ENCODE peak calls at places on chromosomes 16 and 17, in nine cellular contexts. One of them, this sample, is unnamed.

GRCh38 chr17:9837551-9838471 is 12.1 kb downstream of the GLP2R start:
- DNase-seq in kidney: no peak
- DNase-seq in lower leg skin: peak; percentile 87
- DNase-seq in endodermal cell: peak; percentile 52
- DNase-seq in upper lobe of left lung: no peak
- DNase-seq in cardiac muscle cell: peak; percentile 97
- DNase-seq in HFF-Myc: no peak
- DNase-seq in kidney epithelial cell: no peak
- DNase-seq in colonic mucosa: no peak
- DNase-seq in this sample: no peak

GRCh38 chr16:11576427-11577289 is 10.1 kb downstream of the LITAF start:
- DNase-seq in colonic mucosa: no peak
- DNase-seq in kidney: peak; percentile 52
- DNase-seq in cardiac muscle cell: no peak
- DNase-seq in kidney epithelial cell: no peak
- DNase-seq in upper lobe of left lung: peak; percentile 42
- DNase-seq in endodermal cell: no peak
- DNase-seq in HFF-Myc: no peak
- DNase-seq in lower leg skin: no peak
- DNase-seq in this sample: no peak

GRCh38 chr17:78529871-78530670 is 47.1 kb downstream of the DNAH17 start:
- DNase-seq in lower leg skin: no peak
- DNase-seq in HFF-Myc: no peak
- DNase-seq in kidney: peak; percentile 65
- DNase-seq in kidney epithelial cell: no peak
- DNase-seq in endodermal cell: peak; percentile 40
- DNase-seq in upper lobe of left lung: peak; percentile 78
- DNase-seq in cardiac muscle cell: no peak
- DNase-seq in colonic mucosa: peak; percentile 71
- DNase-seq in this sample: no peak

GRCh38 chr17:39596543-39597267 is 11.0 kb downstream of the NEUROD2 start:
- DNase-seq in endodermal cell: peak; percentile 51
- DNase-seq in HFF-Myc: no peak
- DNase-seq in cardiac muscle cell: no peak
- DNase-seq in lower leg skin: no peak
- DNase-seq in colonic mucosa: no peak
- DNase-seq in kidney epithelial cell: no peak
- DNase-seq in upper lobe of left lung: no peak
- DNase-seq in kidney: no peak
- DNase-seq in this sample: no peak

GRCh38 chr16:50744911-50745310 is 3.0 kb downstream of the CYLD start:
- DNase-seq in kidney: no peak
- DNase-seq in colonic mucosa: no peak
- DNase-seq in lower leg skin: no peak
- DNase-seq in upper lobe of left lung: no peak
- DNase-seq in kidney epithelial cell: no peak
- DNase-seq in cardiac muscle cell: no peak
- DNase-seq in HFF-Myc: no peak
- DNase-seq in endodermal cell: no peak
- DNase-seq in this sample: no peak

GRCh38 chr16:75566889-75567255 is 693 bp downstream of the GABARAPL2 start:
- DNase-seq in HFF-Myc: no peak
- DNase-seq in endodermal cell: peak; percentile 62
- DNase-seq in kidney epithelial cell: no peak
- DNase-seq in kidney: peak; percentile 75
- DNase-seq in colonic mucosa: peak; percentile 34
- DNase-seq in upper lobe of left lung: peak; percentile 28
- DNase-seq in cardiac muscle cell: no peak
- DNase-seq in lower leg skin: no peak
- DNase-seq in this sample: no peak

GRCh38 chr17:61462734-61463067 is 10.5 kb downstream of the TBX4 start:
- DNase-seq in upper lobe of left lung: no peak
- DNase-seq in kidney: no peak
- DNase-seq in lower leg skin: no peak
- DNase-seq in HFF-Myc: no peak
- DNase-seq in colonic mucosa: no peak
- DNase-seq in cardiac muscle cell: no peak
- DNase-seq in kidney epithelial cell: no peak
- DNase-seq in endodermal cell: no peak
- DNase-seq in this sample: no peak

GRCh38 chr17:8581002-8581658 is 49.4 kb downstream of the MYH10 start:
- DNase-seq in colonic mucosa: no peak
- DNase-seq in HFF-Myc: no peak
- DNase-seq in cardiac muscle cell: no peak
- DNase-seq in endodermal cell: no peak
- DNase-seq in upper lobe of left lung: no peak
- DNase-seq in kidney: no peak
- DNase-seq in kidney epithelial cell: no peak
- DNase-seq in lower leg skin: no peak
- DNase-seq in this sample: no peak

GRCh38 chr17:31093866-31094599 is 744 bp upstream of the NF1 start:
- DNase-seq in colonic mucosa: peak; percentile 65
- DNase-seq in kidney epithelial cell: no peak
- DNase-seq in upper lobe of left lung: no peak
- DNase-seq in cardiac muscle cell: no peak
- DNase-seq in lower leg skin: no peak
- DNase-seq in endodermal cell: peak; percentile 64
- DNase-seq in HFF-Myc: no peak
- DNase-seq in kidney: no peak
- DNase-seq in this sample: no peak

GRCh38 chr16:46884513-46885293 is 541 bp downstream of the GPT2 start:
- DNase-seq in HFF-Myc: no peak
- DNase-seq in kidney epithelial cell: no peak
- DNase-seq in upper lobe of left lung: no peak
- DNase-seq in colonic mucosa: no peak
- DNase-seq in kidney: no peak
- DNase-seq in cardiac muscle cell: peak; percentile 21
- DNase-seq in endodermal cell: peak; percentile 68
- DNase-seq in lower leg skin: no peak
- DNase-seq in this sample: no peak

GRCh38 chr17:13297198-13297597 is 279.4 kb upstream of the ELAC2 start:
- DNase-seq in upper lobe of left lung: no peak
- DNase-seq in lower leg skin: no peak
- DNase-seq in endodermal cell: no peak
- DNase-seq in colonic mucosa: peak; percentile 65
- DNase-seq in cardiac muscle cell: no peak
- DNase-seq in kidney: no peak
- DNase-seq in kidney epithelial cell: no peak
- DNase-seq in HFF-Myc: no peak
- DNase-seq in this sample: no peak

GRCh38 chr17:43698678-43699437 is 37.1 kb upstream of the MEOX1 start:
- DNase-seq in lower leg skin: no peak
- DNase-seq in kidney: no peak
- DNase-seq in HFF-Myc: no peak
- DNase-seq in colonic mucosa: no peak
- DNase-seq in endodermal cell: no peak
- DNase-seq in cardiac muscle cell: no peak
- DNase-seq in kidney epithelial cell: no peak
- DNase-seq in upper lobe of left lung: no peak
- DNase-seq in this sample: no peak

GRCh38 chr16:47461598-47462266 is 601 bp downstream of the PHKB start:
- DNase-seq in endodermal cell: no peak
- DNase-seq in HFF-Myc: no peak
- DNase-seq in kidney: no peak
- DNase-seq in upper lobe of left lung: peak; percentile 64
- DNase-seq in cardiac muscle cell: peak; percentile 60
- DNase-seq in lower leg skin: no peak
- DNase-seq in kidney epithelial cell: no peak
- DNase-seq in colonic mucosa: peak; percentile 51
- DNase-seq in this sample: peak; percentile 2

GRCh38 chr16:84520778-84521770 is 16.6 kb upstream of the MEAK7 start:
- DNase-seq in lower leg skin: no peak
- DNase-seq in colonic mucosa: no peak
- DNase-seq in endodermal cell: no peak
- DNase-seq in upper lobe of left lung: peak; percentile 54
- DNase-seq in cardiac muscle cell: peak; percentile 9
- DNase-seq in kidney epithelial cell: no peak
- DNase-seq in kidney: no peak
- DNase-seq in HFF-Myc: no peak
- DNase-seq in this sample: no peak

GRCh38 chr17:18964550-18964949 is 12.6 kb downstream of the SLC5A10 start:
- DNase-seq in kidney epithelial cell: no peak
- DNase-seq in lower leg skin: no peak
- DNase-seq in upper lobe of left lung: no peak
- DNase-seq in HFF-Myc: no peak
- DNase-seq in colonic mucosa: no peak
- DNase-seq in kidney: peak; percentile 48
- DNase-seq in endodermal cell: no peak
- DNase-seq in cardiac muscle cell: no peak
- DNase-seq in this sample: no peak

GRCh38 chr17:49191407-49191916 is 18.9 kb downstream of the GNGT2 start:
- DNase-seq in lower leg skin: no peak
- DNase-seq in endodermal cell: no peak
- DNase-seq in cardiac muscle cell: no peak
- DNase-seq in upper lobe of left lung: no peak
- DNase-seq in colonic mucosa: no peak
- DNase-seq in HFF-Myc: no peak
- DNase-seq in kidney: no peak
- DNase-seq in kidney epithelial cell: no peak
- DNase-seq in this sample: no peak

GRCh38 chr17:15361151-15361550 is 19.8 kb upstream of the TEKT3 start:
- DNase-seq in HFF-Myc: no peak
- DNase-seq in kidney epithelial cell: peak; percentile 74
- DNase-seq in upper lobe of left lung: no peak
- DNase-seq in cardiac muscle cell: no peak
- DNase-seq in lower leg skin: no peak
- DNase-seq in colonic mucosa: no peak
- DNase-seq in endodermal cell: no peak
- DNase-seq in kidney: no peak
- DNase-seq in this sample: no peak

GRCh38 chr16:50281391-50282009 is 15.1 kb downstream of the ADCY7 start:
- DNase-seq in kidney epithelial cell: no peak
- DNase-seq in upper lobe of left lung: no peak
- DNase-seq in endodermal cell: no peak
- DNase-seq in lower leg skin: no peak
- DNase-seq in kidney: peak; percentile 53
- DNase-seq in cardiac muscle cell: no peak
- DNase-seq in HFF-Myc: no peak
- DNase-seq in colonic mucosa: no peak
- DNase-seq in this sample: no peak

GRCh38 chr16:66502020-66502913 is 47.7 kb downstream of the TK2 start:
- DNase-seq in kidney epithelial cell: no peak
- DNase-seq in endodermal cell: no peak
- DNase-seq in colonic mucosa: no peak
- DNase-seq in upper lobe of left lung: peak; percentile 73
- DNase-seq in HFF-Myc: no peak
- DNase-seq in kidney: peak; percentile 75
- DNase-seq in lower leg skin: peak; percentile 95
- DNase-seq in cardiac muscle cell: peak; percentile 78
- DNase-seq in this sample: no peak

DNA sequence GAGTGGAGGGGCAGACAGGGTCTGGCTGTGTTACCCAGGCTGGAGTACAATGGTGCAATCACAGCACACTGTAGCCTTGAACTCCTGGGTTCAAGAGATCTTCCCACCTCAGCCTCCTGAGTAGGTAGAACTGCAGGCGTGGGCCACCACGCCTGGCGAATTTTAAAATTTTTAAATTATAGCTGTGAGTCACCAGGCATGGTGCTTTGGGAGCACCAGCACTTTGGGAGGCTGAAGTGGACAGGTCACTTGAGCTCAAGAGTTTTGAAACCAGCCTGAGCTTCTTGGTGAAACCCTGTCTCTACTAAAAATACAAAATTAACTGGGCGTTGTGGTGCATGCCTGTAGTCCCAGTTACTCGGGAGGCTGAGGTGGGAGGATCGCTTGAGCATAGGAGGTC is 114.0 kb downstream of the CHD9 start:
- DNase-seq in upper lobe of left lung: peak; percentile 79
- DNase-seq in HFF-Myc: no peak
- DNase-seq in kidney: no peak
- DNase-seq in endodermal cell: no peak
- DNase-seq in colonic mucosa: no peak
- DNase-seq in cardiac muscle cell: no peak
- DNase-seq in kidney epithelial cell: no peak
- DNase-seq in lower leg skin: no peak
- DNase-seq in this sample: no peak
- H3K4me3 ChIP-seq in upper lobe of left lung: no peak overlapping the region
- H3K4me3 ChIP-seq in HFF-Myc: no peak overlapping the region
- H3K4me3 ChIP-seq in kidney: no peak overlapping the region
- H3K4me3 ChIP-seq in endodermal cell: no peak overlapping the region
- H3K4me3 ChIP-seq in colonic mucosa: no peak overlapping the region
- H3K4me3 ChIP-seq in cardiac muscle cell: no peak overlapping the region
- H3K4me3 ChIP-seq in kidney epithelial cell: no peak overlapping the region
- H3K4me3 ChIP-seq in lower leg skin: no peak overlapping the region
- H3K4me3 ChIP-seq in this sample: no peak overlapping the region

GRCh38 chr16:2027024-2028010 is 615 bp downstream of the NHERF2 start:
- DNase-seq in kidney: peak; percentile 76
- DNase-seq in kidney epithelial cell: no peak
- DNase-seq in upper lobe of left lung: no peak
- DNase-seq in cardiac muscle cell: peak; percentile 30
- DNase-seq in endodermal cell: no peak
- DNase-seq in HFF-Myc: no peak
- DNase-seq in colonic mucosa: no peak
- DNase-seq in lower leg skin: no peak
- DNase-seq in this sample: no peak
- TF ChIP-seq CTCF in kidney: no peak
- TF ChIP-seq CTCF in kidney epithelial cell: peak; percentile 13
- TF ChIP-seq CTCF in upper lobe of left lung: no peak
- TF ChIP-seq CTCF in cardiac muscle cell: no peak
- TF ChIP-seq CTCF in endodermal cell: peak; percentile 18
- TF ChIP-seq CTCF in HFF-Myc: peak; percentile 6
- TF ChIP-seq CTCF in colonic mucosa: no peak
- TF ChIP-seq CTCF in lower leg skin: no peak
- TF ChIP-seq CTCF in this sample: no peak

DNA sequence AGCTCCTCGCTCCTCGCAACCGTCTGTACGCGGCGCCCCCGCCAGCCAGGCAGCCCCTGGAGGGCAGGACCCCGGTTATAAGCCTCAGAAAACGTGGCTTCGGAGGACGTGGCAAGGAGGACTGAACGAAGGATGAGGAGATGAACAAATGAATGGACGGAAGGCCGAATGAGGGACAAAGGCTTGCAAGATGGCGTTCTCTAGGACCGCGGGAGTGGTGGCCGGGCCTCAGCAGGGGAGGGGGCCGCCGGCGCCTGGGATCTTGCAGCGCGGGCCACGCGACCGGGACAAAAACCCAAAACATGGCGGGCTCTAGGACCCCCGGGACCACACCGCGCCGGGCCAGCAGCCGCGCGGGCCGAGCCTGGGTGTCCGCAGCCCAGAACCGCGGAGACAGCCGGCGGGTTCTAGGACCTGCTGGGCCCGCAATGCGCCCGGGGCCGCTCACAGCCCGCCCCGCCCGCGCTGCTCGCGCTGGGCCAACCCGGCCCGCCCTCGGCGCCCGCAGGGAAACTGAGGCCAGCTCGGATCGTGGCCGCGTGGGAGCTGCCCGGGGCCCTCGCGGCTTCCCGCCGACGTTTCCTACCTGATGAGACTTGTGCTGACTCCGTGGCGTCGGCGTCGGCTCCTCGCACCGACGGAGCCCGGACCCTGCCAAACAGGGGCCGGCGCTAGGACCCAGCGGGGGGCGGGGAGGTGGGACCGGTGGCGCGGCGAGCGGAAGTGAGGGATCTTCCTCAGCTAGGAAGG is 792 bp downstream of the ZNF668 start:
- DNase-seq in lower leg skin: peak; percentile 98
- DNase-seq in endodermal cell: peak; percentile 98
- DNase-seq in HFF-Myc: no peak
- DNase-seq in kidney epithelial cell: no peak
- DNase-seq in cardiac muscle cell: peak; percentile 94
- DNase-seq in kidney: peak; percentile 96
- DNase-seq in colonic mucosa: peak; percentile 96
- DNase-seq in upper lobe of left lung: peak; percentile 91
- DNase-seq in this sample: peak; percentile 67
- H3K4me3 ChIP-seq in lower leg skin: peak overlapping the region; percentile 61
- H3K4me3 ChIP-seq in endodermal cell: peak overlapping the region; percentile 94
- H3K4me3 ChIP-seq in HFF-Myc: peak overlapping the region; percentile 93
- H3K4me3 ChIP-seq in kidney epithelial cell: peak overlapping the region; percentile 90
- H3K4me3 ChIP-seq in cardiac muscle cell: peak overlapping the region; percentile 98
- H3K4me3 ChIP-seq in kidney: peak overlapping the region; percentile 96
- H3K4me3 ChIP-seq in colonic mucosa: peak overlapping the region; percentile 80
- H3K4me3 ChIP-seq in upper lobe of left lung: peak overlapping the region; percentile 93
- H3K4me3 ChIP-seq in this sample: peak overlapping the region; percentile 83

GRCh38 chr17:16872836-16873653 is 98.9 kb downstream of the TNFRSF13B start:
- DNase-seq in upper lobe of left lung: peak; percentile 56
- DNase-seq in endodermal cell: peak; percentile 92
- DNase-seq in HFF-Myc: no peak
- DNase-seq in kidney: no peak
- DNase-seq in lower leg skin: peak; percentile 85
- DNase-seq in cardiac muscle cell: peak; percentile 28
- DNase-seq in colonic mucosa: peak; percentile 64
- DNase-seq in kidney epithelial cell: no peak
- DNase-seq in this sample: peak; percentile 48
- TF ChIP-seq CTCF in upper lobe of left lung: no peak
- TF ChIP-seq CTCF in endodermal cell: peak; percentile 90
- TF ChIP-seq CTCF in HFF-Myc: peak; percentile 85
- TF ChIP-seq CTCF in kidney: peak; percentile 39
- TF ChIP-seq CTCF in lower leg skin: no peak
- TF ChIP-seq CTCF in cardiac muscle cell: peak; percentile 74
- TF ChIP-seq CTCF in colonic mucosa: peak; percentile 61
- TF ChIP-seq CTCF in kidney epithelial cell: peak; percentile 75
- TF ChIP-seq CTCF in this sample: peak; percentile 42